ENCODE peak calls at places on chromosome X, in six cellular contexts. E, P, Q, M, A and Y are unnamed samples.

GRCh38 chrX:103864886-103865534 is 33.0 kb upstream of the RAB9B start:
- DNase-seq in E (no peak), P (no peak), Q (no peak), M (no peak), A (no peak), Y (no peak)

GRCh38 chrX:15224747-15225146 is 45.1 kb downstream of the ASB9 start:
- DNase-seq in E (no peak), P (no peak), Q (no peak), M (no peak), A (no peak), Y (no peak)

GRCh38 chrX:135170468-135170867 is 730 bp downstream of the CT55 start:
- DNase-seq in E (no peak), P (no peak), Q (no peak), M (no peak), A (no peak), Y (no peak)

GRCh38 chrX:44071070-44071645 is 98.0 kb upstream of the NDP start:
- DNase-seq in E (no peak), P (no peak), Q (no peak), M (no peak), A (no peak), Y (no peak)

GRCh38 chrX:48665991-48666390 is 17.6 kb upstream of the WAS start:
- DNase-seq in E (no peak), P (no peak), Q (no peak), M (no peak), A (no peak), Y (no peak)

GRCh38 chrX:153494541-153495361 is at the start of gene BGN:
- DNase-seq in E (peak), P (no peak), Q (peak), M (no peak), A (no peak), Y (no peak)

GRCh38 chrX:331145-331771 is 12.7 kb upstream of the GTPBP6 start:
- DNase-seq in E (no peak), P (peak), Q (peak), M (no peak), A (no peak), Y (no peak)

GRCh38 chrX:7170903-7171302 is 22.9 kb upstream of the PUDP start:
- DNase-seq in E (no peak), P (no peak), Q (no peak), M (no peak), A (no peak), Y (no peak)

GRCh38 chrX:29746326-29746725 is 469.0 kb upstream of the MAGEB2 start:
- DNase-seq in E (no peak), P (no peak), Q (no peak), M (no peak), A (no peak), Y (no peak)

GRCh38 chrX:13179100-13179499 is 134.7 kb upstream of the FAM9C start:
- DNase-seq in E (no peak), P (no peak), Q (no peak), M (no peak), A (no peak), Y (no peak)